ENCODE peak calls at places on chromosome 4, in eight cellular contexts. W, J, A, F, G, N, T and P are unnamed samples.
A peak's percentile ranks its signal among the peaks of the same experiment; 100 is the strongest.

GRCh38 chr4:83110222-83110945 is 4.1 kb downstream of the PLAC8 start:
- DNase-seq in W (no peak), J (peak; percentile 87), A (peak; percentile 2), F (peak; percentile 82), G (peak; percentile 90), N (peak; percentile 94), T (peak; percentile 94), P (peak; percentile 87)

GRCh38 chr4:174763454-174764104 is 65.5 kb downstream of the GLRA3 start:
- DNase-seq in W (no peak), J (no peak), A (no peak), F (no peak), G (no peak), N (no peak), T (no peak), P (no peak)

GRCh38 chr4:83362492-83363329 is 28.1 kb upstream of the HPSE start:
- DNase-seq in W (peak; percentile 16), J (no peak), A (peak; percentile 96), F (peak; percentile 10), G (no peak), N (no peak), T (peak; percentile 19), P (no peak)

GRCh38 chr4:90190510-90190909 is 63.3 kb downstream of the CCSER1 start:
- DNase-seq in W (no peak), J (no peak), A (no peak), F (no peak), G (no peak), N (no peak), T (no peak), P (no peak)

GRCh38 chr4:142473960-142474338 is 372.2 kb downstream of the INPP4B start:
- DNase-seq in W (no peak), J (peak; percentile 65), A (no peak), F (no peak), G (no peak), N (no peak), T (no peak), P (no peak)

GRCh38 chr4:145639281-145639680 is 20.1 kb downstream of the MMAA start:
- DNase-seq in W (no peak), J (no peak), A (no peak), F (no peak), G (no peak), N (no peak), T (no peak), P (no peak)

GRCh38 chr4:76203541-76203940 is 10.1 kb downstream of the SCARB2 start:
- DNase-seq in W (no peak), J (no peak), A (no peak), F (no peak), G (no peak), N (no peak), T (no peak), P (no peak)

GRCh38 chr4:36280555-36280954 is 861 bp upstream of the DTHD1 start:
- DNase-seq in W (no peak), J (no peak), A (no peak), F (no peak), G (no peak), N (no peak), T (no peak), P (no peak)

GRCh38 chr4:47222276-47222675 is 190.9 kb downstream of the GABRB1 start:
- DNase-seq in W (no peak), J (no peak), A (no peak), F (no peak), G (no peak), N (no peak), T (no peak), P (no peak)

GRCh38 chr4:124943145-124943889 is 230.8 kb upstream of the ANKRD50 start:
- DNase-seq in W (no peak), J (no peak), A (no peak), F (no peak), G (no peak), N (no peak), T (no peak), P (no peak)

GRCh38 chr4:1872918-1873269 is 1.7 kb downstream of the NSD2 start:
- DNase-seq in W (no peak), J (no peak), A (no peak), F (no peak), G (no peak), N (no peak), T (no peak), P (no peak)

GRCh38 chr4:159764343-159764952 is 661.6 kb downstream of the RAPGEF2 start:
- DNase-seq in W (peak; percentile 1), J (no peak), A (peak; percentile 31), F (peak; percentile 59), G (no peak), N (no peak), T (no peak), P (no peak)

GRCh38 chr4:56410247-56410646 is 23.0 kb upstream of the AASDH start:
- DNase-seq in W (peak; percentile 17), J (no peak), A (peak; percentile 72), F (peak; percentile 69), G (no peak), N (peak; percentile 47), T (peak; percentile 17), P (no peak)

GRCh38 chr4:101191302-101192098 is 155.8 kb downstream of the PPP3CA start:
- DNase-seq in W (no peak), J (peak; percentile 91), A (no peak), F (peak; percentile 47), G (no peak), N (peak; percentile 73), T (peak; percentile 50), P (no peak)

GRCh38 chr4:8465615-8466611 is 25.3 kb downstream of the TRMT44 start:
- DNase-seq in W (no peak), J (no peak), A (no peak), F (no peak), G (no peak), N (no peak), T (no peak), P (no peak)

DNA sequence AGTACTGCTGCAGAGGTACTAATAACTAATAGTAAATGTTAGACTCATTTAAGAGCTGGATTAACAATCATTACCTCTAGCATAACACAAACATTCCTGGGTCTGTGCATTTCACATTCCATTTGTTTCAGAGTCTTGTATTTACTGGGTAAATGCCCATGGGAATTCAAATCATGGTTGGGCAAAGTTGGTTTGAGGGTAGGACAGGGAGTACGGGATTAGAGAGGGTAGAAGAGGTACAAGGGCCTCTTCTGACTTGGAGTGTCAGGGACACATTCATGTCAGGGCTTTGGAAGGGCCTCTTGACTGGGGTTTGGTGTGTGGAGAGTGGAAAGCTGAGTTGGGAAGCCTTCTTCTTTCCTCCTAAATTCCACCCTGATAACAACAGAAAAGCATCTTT is 65.9 kb downstream of the WWC2 start:
- DNase-seq in W (no peak), J (no peak), A (no peak), F (no peak), G (no peak), N (no peak), T (no peak), P (no peak)
- TF ChIP-seq CTCF in W (no peak), J (no peak), A (no peak), F (no peak), G (no peak), N (no peak), T (no peak), P (no peak)

DNA sequence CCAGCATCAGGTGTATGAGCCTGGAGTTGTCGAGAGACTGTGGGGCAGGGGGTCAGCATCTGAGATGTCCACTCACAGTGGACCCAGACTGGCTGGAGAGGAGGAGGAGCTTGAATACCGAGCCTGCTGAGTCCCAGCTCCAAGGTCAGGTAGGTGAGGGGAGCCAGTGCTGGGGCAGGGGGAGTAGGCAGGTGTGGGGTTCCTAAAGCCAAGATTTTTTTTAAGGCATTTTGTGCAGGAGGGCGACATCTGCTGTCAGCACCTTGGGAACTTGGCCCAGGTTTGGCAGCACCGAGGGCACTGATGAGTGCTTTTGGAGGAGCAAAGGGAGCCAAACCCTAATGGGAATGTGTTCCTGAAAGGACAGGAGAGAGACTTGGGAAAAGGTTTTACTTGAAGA is 64.2 kb upstream of the MSANTD1 start:
- DNase-seq in W (no peak), J (no peak), A (no peak), F (no peak), G (no peak), N (no peak), T (no peak), P (no peak)
- TF ChIP-seq EP300 in W (no peak), J (no peak), A (no peak), F (no peak), G (no peak), N (no peak), T (no peak), P (no peak)

GRCh38 chr4:71775449-71775848 is 8.4 kb downstream of the GC start:
- DNase-seq in W (no peak), J (no peak), A (no peak), F (no peak), G (no peak), N (no peak), T (no peak), P (no peak)

GRCh38 chr4:71773004-71773403 is 10.9 kb downstream of the GC start:
- DNase-seq in W (no peak), J (no peak), A (peak; percentile 2), F (no peak), G (no peak), N (no peak), T (no peak), P (no peak)

GRCh38 chr4:71772592-71772991 is 11.3 kb downstream of the GC start:
- DNase-seq in W (peak; percentile 6), J (no peak), A (no peak), F (no peak), G (no peak), N (no peak), T (no peak), P (no peak)

GRCh38 chr4:71774136-71774535 is 9.7 kb downstream of the GC start:
- DNase-seq in W (no peak), J (no peak), A (no peak), F (no peak), G (no peak), N (no peak), T (no peak), P (no peak)

GRCh38 chr4:71777891-71778290 is 6.0 kb downstream of the GC start:
- DNase-seq in W (no peak), J (no peak), A (no peak), F (no peak), G (no peak), N (no peak), T (no peak), P (no peak)
- TF ChIP-seq POLR2AphosphoS5 in W (no peak), J (no peak), A (no peak), F (no peak), G (no peak), N (no peak), T (no peak), P (no peak)

DNA sequence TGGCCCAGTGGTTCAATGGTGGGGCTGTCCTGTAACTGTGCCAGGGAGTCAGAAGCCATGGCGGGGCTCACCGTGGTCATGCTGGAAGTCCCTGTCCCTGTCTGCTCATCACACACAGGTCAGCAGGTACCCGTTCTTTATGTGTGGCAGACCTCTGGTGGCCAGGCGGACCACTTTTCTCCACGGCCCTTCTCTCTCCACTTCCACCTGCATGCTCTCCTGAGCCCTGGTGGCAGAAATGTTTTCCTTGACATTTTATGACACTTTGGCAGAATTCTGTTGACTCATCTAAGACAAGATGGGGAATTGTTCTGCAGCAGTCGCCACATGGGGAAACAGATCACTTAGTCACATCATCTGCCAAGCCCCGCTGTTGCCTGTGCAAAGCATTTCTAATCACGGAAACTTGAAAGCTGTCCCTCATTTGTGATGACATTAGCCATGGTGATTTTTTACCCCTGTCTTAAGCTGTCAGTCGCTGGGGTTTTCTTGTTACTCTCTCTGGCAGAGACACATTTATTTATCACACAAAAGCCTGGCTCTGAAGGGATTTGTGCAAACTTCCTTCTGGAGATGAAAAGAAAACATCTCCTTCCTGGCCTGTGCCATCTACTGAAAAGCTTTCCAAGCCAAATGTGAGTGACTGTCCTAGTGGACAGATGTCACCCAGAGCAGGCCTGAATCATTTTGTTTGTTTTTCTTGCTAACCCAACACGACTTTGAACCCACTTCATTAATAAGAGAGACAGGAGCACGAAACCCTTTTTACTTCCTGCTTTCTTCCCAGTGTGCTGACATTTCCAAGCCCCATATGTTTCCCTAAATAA is 38.8 kb upstream of the STIM2 start:
- DNase-seq in W (no peak), J (no peak), A (peak; percentile 95), F (no peak), G (no peak), N (no peak), T (no peak), P (no peak)
- TF ChIP-seq CTCF in W (peak; percentile 19), J (no peak), A (peak; percentile 74), F (no peak), G (no peak), N (no peak), T (no peak), P (no peak)